ENCODE peak calls at places on chromosome 18, in seven cellular contexts. M is HCT116, W is H1, R is K562, C is SK-N-SH, Z is HepG2, A is GM12878. J is an unnamed sample.

GRCh38 chr18:57447154-57447621 is 12.0 kb downstream of the ONECUT2 start:
- DNase-seq in R (peak), W (no peak), C (no peak), M (no peak), A (no peak), Z (no peak), J (no peak)

GRCh38 chr18:67318651-67319050 is 197.9 kb downstream of the DSEL start:
- DNase-seq in A (no peak), C (no peak), Z (no peak), W (no peak), M (no peak), R (no peak), J (no peak)

GRCh38 chr18:35938158-35938557 is 34.3 kb upstream of the RMP24 start:
- DNase-seq in R (no peak), A (no peak), W (no peak), C (no peak), M (no peak), Z (no peak), J (no peak)

GRCh38 chr18:37668971-37669747 is 103.6 kb upstream of the CELF4 start:
- DNase-seq in W (no peak), M (no peak), R (no peak), Z (no peak), A (no peak), C (peak), J (peak)

GRCh38 chr18:44136326-44136725 is 544.4 kb upstream of the SETBP1 start:
- DNase-seq in C (no peak), W (no peak), R (no peak), Z (no peak), A (no peak), M (no peak), J (no peak)

GRCh38 chr18:54086046-54086802 is 138.2 kb downstream of the MBD2 start:
- DNase-seq in W (no peak), C (no peak), R (no peak), A (peak), M (no peak), Z (no peak), J (no peak)

GRCh38 chr18:32754508-32755263 is 18.1 kb downstream of the KLHL14 start:
- DNase-seq in C (no peak), W (no peak), R (no peak), M (no peak), A (no peak), Z (no peak), J (no peak)

GRCh38 chr18:22538463-22538862 is 120.7 kb upstream of the CTAGE1 start:
- DNase-seq in Z (no peak), R (no peak), W (no peak), M (no peak), A (no peak), C (no peak), J (no peak)

GRCh38 chr18:65725421-65726050 is 25.3 kb upstream of the CDH7 start:
- DNase-seq in C (peak), Z (peak), W (peak), M (no peak), A (no peak), R (no peak), J (peak)

GRCh38 chr18:49617329-49617695 is 55.5 kb downstream of the LIPG start:
- DNase-seq in W (no peak), Z (no peak), A (no peak), M (no peak), R (no peak), C (no peak), J (no peak)

GRCh38 chr18:61901334-61901986 is 8.7 kb upstream of the RNF152 start:
- DNase-seq in R (peak), A (peak), M (peak), W (no peak), Z (peak), C (peak), J (peak)

GRCh38 chr18:33014060-33014796 is 241.4 kb upstream of the KLHL14 start:
- DNase-seq in R (no peak), M (no peak), Z (peak), W (no peak), A (no peak), C (no peak), J (no peak)

GRCh38 chr18:32956591-32957310 is 183.9 kb upstream of the KLHL14 start:
- DNase-seq in R (no peak), C (peak), A (no peak), W (no peak), M (no peak), Z (no peak), J (no peak)

GRCh38 chr18:79396431-79397287 is 929 bp downstream of the NFATC1 start:
- DNase-seq in R (peak), C (no peak), M (no peak), W (no peak), A (no peak), Z (no peak), J (peak)

GRCh38 chr18:33665187-33665586 is 87.2 kb downstream of the ASXL3 start:
- DNase-seq in M (no peak), A (no peak), C (no peak), W (no peak), Z (no peak), R (no peak), J (no peak)

GRCh38 chr18:61400714-61401113 is 67.5 kb downstream of the CDH20 start:
- DNase-seq in R (no peak), A (no peak), C (no peak), M (no peak), W (no peak), Z (no peak), J (no peak)

GRCh38 chr18:13605477-13605876 is 120.9 kb downstream of the FAM210A start:
- DNase-seq in R (no peak), W (no peak), A (no peak), C (no peak), M (no peak), Z (no peak), J (no peak)

GRCh38 chr18:58567453-58568196 is 61.3 kb downstream of the ALPK2 start:
- DNase-seq in A (no peak), Z (peak), C (no peak), M (no peak), R (no peak), W (no peak), J (no peak)

GRCh38 chr18:58392336-58393000 is 236.4 kb downstream of the ALPK2 start:
- DNase-seq in R (no peak), Z (no peak), A (no peak), M (no peak), W (no peak), C (no peak), J (no peak)

GRCh38 chr18:58611471-58612131 is 17.3 kb downstream of the ALPK2 start:
- DNase-seq in Z (no peak), C (no peak), R (no peak), A (no peak), W (peak), M (no peak), J (no peak)

GRCh38 chr18:65846107-65846506 is 95.3 kb downstream of the CDH7 start:
- DNase-seq in A (no peak), C (no peak), W (no peak), M (no peak), Z (no peak), R (no peak), J (no peak)

GRCh38 chr18:51151568-51152511 is 45.6 kb downstream of the MEX3C start:
- DNase-seq in R (no peak), W (no peak), M (no peak), C (no peak), A (no peak), Z (no peak), J (no peak)
- TF ChIP-seq JUND in R (no peak), W (no peak), M (no peak), C (no peak), A (no peak), Z (no peak), J (no peak)

GRCh38 chr18:8705280-8705940 is at the start of gene MTCL1:
- DNase-seq in R (no peak), Z (no peak), M (no peak), A (no peak), C (peak), W (no peak), J (peak)
- TF ChIP-seq JUND in R (no peak), Z (no peak), M (no peak), A (no peak), C (no peak), W (no peak), J (no peak)

GRCh38 chr18:47992266-47992665 is 61.8 kb upstream of the SMAD2 start:
- DNase-seq in R (no peak), A (no peak), C (no peak), M (no peak), Z (no peak), W (no peak), J (no peak)

GRCh38 chr18:47992903-47993302 is 62.4 kb upstream of the SMAD2 start:
- DNase-seq in C (no peak), A (no peak), M (no peak), R (no peak), W (no peak), Z (no peak), J (no peak)

GRCh38 chr18:47993409-47993808 is 63.0 kb upstream of the SMAD2 start:
- DNase-seq in R (no peak), W (no peak), M (no peak), Z (no peak), A (no peak), C (no peak), J (no peak)

GRCh38 chr18:47987456-47987735 is 56.9 kb upstream of the SMAD2 start:
- DNase-seq in R (no peak), C (no peak), W (no peak), A (no peak), Z (no peak), M (no peak), J (no peak)

GRCh38 chr18:47990981-47991380 is 60.5 kb upstream of the SMAD2 start:
- DNase-seq in M (no peak), Z (no peak), W (no peak), C (no peak), A (no peak), R (no peak), J (no peak)
- TF ChIP-seq JUND in M (no peak), Z (no peak), W (no peak), C (no peak), A (no peak), R (no peak), J (no peak)

GRCh38 chr18:987325-988186 is 82.9 kb downstream of the ADCYAP1 start:
- DNase-seq in A (no peak), W (no peak), M (no peak), C (no peak), Z (no peak), R (peak), J (no peak)
- TF ChIP-seq JUND in A (no peak), W (no peak), M (no peak), C (no peak), Z (no peak), R (peak), J (no peak)

GRCh38 chr18:8777846-8778245 is 72.5 kb downstream of the MTCL1 start:
- DNase-seq in M (no peak), R (no peak), C (no peak), Z (no peak), A (no peak), W (no peak), J (no peak)
- TF ChIP-seq JUND in M (no peak), R (no peak), C (no peak), Z (no peak), A (no peak), W (no peak), J (no peak)

DNA sequence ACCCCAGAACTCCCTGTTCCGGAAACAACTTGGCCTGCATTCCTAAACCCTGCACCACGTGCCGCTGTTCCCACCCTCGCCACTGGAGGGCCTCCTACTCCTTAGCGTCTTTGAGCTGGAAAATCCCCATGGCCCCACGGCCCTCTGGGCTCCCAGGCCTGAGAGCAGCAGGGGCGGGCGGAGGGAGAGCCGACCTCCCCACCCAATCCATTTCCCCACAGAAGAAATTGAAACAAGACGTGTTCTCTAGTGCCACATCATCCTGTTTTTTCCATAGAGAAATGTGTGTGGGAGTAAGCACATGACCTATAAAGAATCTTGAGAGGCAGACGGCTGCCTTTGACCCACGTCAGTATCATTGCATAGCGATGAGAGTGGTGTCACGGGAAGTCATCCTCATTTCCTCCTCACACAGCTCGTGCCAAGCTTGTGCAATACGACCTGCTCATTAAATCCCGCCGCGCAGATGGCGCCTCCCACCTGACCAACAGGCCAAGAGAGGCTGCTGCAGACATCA is 79.2 kb downstream of the LAMA1 start:
- DNase-seq in A (no peak), C (peak), M (no peak), Z (peak), W (peak), R (peak), J (no peak)
- TF ChIP-seq JUND in A (no peak), C (no peak), M (no peak), Z (no peak), W (no peak), R (no peak), J (no peak)

GRCh38 chr18:74976331-74976909 is 232.5 kb downstream of the PTGR3 start:
- DNase-seq in R (no peak), C (peak), A (no peak), Z (peak), M (no peak), W (no peak), J (no peak)
- TF ChIP-seq JUND in R (no peak), C (no peak), A (no peak), Z (no peak), M (no peak), W (no peak), J (no peak)

GRCh38 chr18:46481048-46481846 is 175.8 kb downstream of the LOXHD1 start:
- DNase-seq in Z (peak), M (peak), A (no peak), W (no peak), C (peak), R (peak), J (peak)
- TF ChIP-seq JUND in Z (no peak), M (no peak), A (no peak), W (no peak), C (no peak), R (no peak), J (no peak)

GRCh38 chr18:78293516-78293915 is 686.1 kb upstream of the SALL3 start:
- DNase-seq in W (no peak), A (no peak), R (no peak), M (no peak), Z (no peak), C (no peak), J (no peak)
- TF ChIP-seq JUND in W (no peak), A (no peak), R (no peak), M (no peak), Z (no peak), C (no peak), J (no peak)

DNA sequence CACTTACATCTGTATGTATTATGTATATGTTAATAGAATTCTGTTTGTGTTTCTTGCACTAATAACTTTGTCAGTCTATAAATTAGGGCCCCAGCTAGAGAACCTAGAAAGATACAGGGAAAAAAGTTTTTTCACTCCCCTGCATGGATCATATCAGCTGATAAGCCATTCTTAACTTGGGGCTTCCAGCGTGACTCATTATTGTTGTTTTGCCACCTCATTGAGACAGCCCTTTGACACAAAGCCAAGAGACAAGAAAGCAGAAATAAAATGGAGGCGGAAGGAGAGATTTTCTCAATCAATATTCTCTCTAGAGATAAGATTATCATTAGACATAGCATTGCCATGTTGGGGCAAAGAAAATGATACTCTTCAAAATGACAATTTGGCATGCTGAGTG is 93.4 kb downstream of the AKAIN1 start:
- DNase-seq in R (no peak), W (no peak), Z (no peak), M (no peak), C (no peak), A (no peak), J (no peak)
- TF ChIP-seq JUND in R (no peak), W (no peak), Z (no peak), M (no peak), C (no peak), A (no peak), J (no peak)